ENCODE peak calls at places on chromosomes 3 and 15, in four cellular contexts. O is GM04503, Z is T-cell, G is endodermal cell. P is an unnamed sample.
A peak's percentile ranks its signal among the peaks of the same experiment; 100 is the strongest.

GRCh38 chr3:48989796-48990635 is at the start of gene P4HTM:
- DNase-seq in Z (peak; percentile 69), G (peak; percentile 94), O (peak; percentile 77), P (peak; percentile 89)

GRCh38 chr15:74631935-74632560 is 16.4 kb downstream of the CLK3 start:
- DNase-seq in G (peak; percentile 92), Z (peak; percentile 57), O (no peak), P (peak; percentile 76)

GRCh38 chr3:67415504-67415903 is 238.9 kb downstream of the SUCLG2 start:
- DNase-seq in O (no peak), Z (no peak), G (no peak), P (no peak)

GRCh38 chr15:50128266-50128665 is 9.2 kb upstream of the ATP8B4 start:
- DNase-seq in G (peak; percentile 66), Z (no peak), O (no peak), P (peak; percentile 38)

GRCh38 chr3:144915202-144915601 is 943.6 kb downstream of the DIPK2A start:
- DNase-seq in G (no peak), O (no peak), Z (no peak), P (no peak)

GRCh38 chr3:156036258-156037053 is 83.9 kb upstream of the KCNAB1 start:
- DNase-seq in O (no peak), Z (no peak), G (no peak), P (no peak)

GRCh38 chr3:122031123-122031468 is 9.0 kb upstream of the ILDR1 start:
- DNase-seq in O (no peak), G (no peak), Z (no peak), P (no peak)

GRCh38 chr3:49906004-49906860 is 2.6 kb upstream of the MST1R start:
- DNase-seq in O (peak; percentile 11), G (peak; percentile 87), Z (peak; percentile 46), P (peak; percentile 69)

GRCh38 chr15:80736571-80736970 is 41.5 kb downstream of the ABHD17C start:
- DNase-seq in G (no peak), Z (no peak), O (no peak), P (no peak)

GRCh38 chr3:100561459-100562158 is 47.8 kb upstream of the ADGRG7 start:
- DNase-seq in Z (no peak), G (peak; percentile 44), O (peak; percentile 47), P (peak; percentile 48)

GRCh38 chr15:62391565-62392262 is 226.6 kb upstream of the C2CD4B start:
- DNase-seq in G (peak; percentile 82), O (peak; percentile 23), Z (peak; percentile 6), P (peak; percentile 44)

GRCh38 chr3:128590948-128591347 is 59.7 kb downstream of the RPN1 start:
- DNase-seq in G (peak; percentile 91), O (no peak), Z (no peak), P (peak; percentile 88)

GRCh38 chr15:65862682-65863081 is 6.6 kb upstream of the RAB11A start:
- DNase-seq in Z (peak; percentile 38), G (peak; percentile 93), O (no peak), P (peak; percentile 95)

GRCh38 chr3:4761759-4762158 is 217.5 kb upstream of the BHLHE40 start:
- DNase-seq in Z (no peak), O (no peak), G (no peak), P (no peak)

GRCh38 chr3:31364711-31365110 is 168.0 kb upstream of the STT3B start:
- DNase-seq in G (no peak), Z (no peak), O (no peak), P (no peak)

GRCh38 chr3:38039101-38039898 is at the start of gene DLEC1:
- DNase-seq in Z (peak; percentile 79), G (peak; percentile 90), O (no peak), P (peak; percentile 87)

GRCh38 chr3:78414261-78414660 is 1353.5 kb downstream of the ROBO1 start:
- DNase-seq in O (no peak), G (no peak), Z (no peak), P (no peak)

P was measured in H9.